ENCODE peak calls at places on chromosomes 16 and 17, in four cellular contexts. One of them, this sample, is unnamed.

GRCh38 chr16:88287219-88287618 is 95.5 kb upstream of the ZNF469 start:
- DNase-seq in lower leg skin: no peak
- DNase-seq in activated T-cell treated with anti-CD3 and anti-CD28 coated beads for 48 hours: peak; percentile 28
- DNase-seq in GM12891: no peak
- DNase-seq in this sample: peak; percentile 55

GRCh38 chr17:32882734-32883133 is 5.8 kb upstream of the MYO1D start:
- DNase-seq in lower leg skin: no peak
- DNase-seq in GM12891: no peak
- DNase-seq in activated T-cell treated with anti-CD3 and anti-CD28 coated beads for 48 hours: peak; percentile 19
- DNase-seq in this sample: peak; percentile 37

GRCh38 chr17:56185905-56186783 is 32.9 kb downstream of the ANKFN1 start:
- DNase-seq in lower leg skin: no peak
- DNase-seq in activated T-cell treated with anti-CD3 and anti-CD28 coated beads for 48 hours: no peak
- DNase-seq in GM12891: no peak
- DNase-seq in this sample: no peak

GRCh38 chr17:73474370-73474988 is 162.7 kb upstream of the CDC42EP4 start:
- DNase-seq in lower leg skin: peak; percentile 89
- DNase-seq in activated T-cell treated with anti-CD3 and anti-CD28 coated beads for 48 hours: no peak
- DNase-seq in GM12891: no peak
- DNase-seq in this sample: peak; percentile 3

GRCh38 chr16:51465026-51465425 is 314.0 kb upstream of the SALL1 start:
- DNase-seq in activated T-cell treated with anti-CD3 and anti-CD28 coated beads for 48 hours: no peak
- DNase-seq in GM12891: no peak
- DNase-seq in lower leg skin: no peak
- DNase-seq in this sample: no peak

GRCh38 chr17:17375826-17376225 is 72.7 kb downstream of the NT5M start:
- DNase-seq in GM12891: no peak
- DNase-seq in lower leg skin: no peak
- DNase-seq in activated T-cell treated with anti-CD3 and anti-CD28 coated beads for 48 hours: no peak
- DNase-seq in this sample: no peak

GRCh38 chr17:49266233-49266632 is 35.6 kb upstream of the PHOSPHO1 start:
- DNase-seq in lower leg skin: no peak
- DNase-seq in GM12891: no peak
- DNase-seq in activated T-cell treated with anti-CD3 and anti-CD28 coated beads for 48 hours: no peak
- DNase-seq in this sample: no peak

GRCh38 chr16:23027386-23027785 is 121.9 kb downstream of the USP31 start:
- DNase-seq in activated T-cell treated with anti-CD3 and anti-CD28 coated beads for 48 hours: no peak
- DNase-seq in lower leg skin: peak; percentile 68
- DNase-seq in GM12891: no peak
- DNase-seq in this sample: no peak

GRCh38 chr16:53864819-53865491 is 161.0 kb downstream of the FTO start:
- DNase-seq in lower leg skin: no peak
- DNase-seq in activated T-cell treated with anti-CD3 and anti-CD28 coated beads for 48 hours: no peak
- DNase-seq in GM12891: no peak
- DNase-seq in this sample: no peak

GRCh38 chr16:13379266-13379665 is 477.9 kb downstream of the SHISA9 start:
- DNase-seq in lower leg skin: no peak
- DNase-seq in activated T-cell treated with anti-CD3 and anti-CD28 coated beads for 48 hours: no peak
- DNase-seq in GM12891: no peak
- DNase-seq in this sample: no peak

GRCh38 chr16:15038689-15039088 is 17.2 kb downstream of the NTAN1 start:
- DNase-seq in activated T-cell treated with anti-CD3 and anti-CD28 coated beads for 48 hours: no peak
- DNase-seq in GM12891: no peak
- DNase-seq in lower leg skin: no peak
- DNase-seq in this sample: no peak

GRCh38 chr17:67238976-67239375 is 6.0 kb downstream of the HELZ start:
- DNase-seq in GM12891: no peak
- DNase-seq in lower leg skin: no peak
- DNase-seq in activated T-cell treated with anti-CD3 and anti-CD28 coated beads for 48 hours: no peak
- DNase-seq in this sample: no peak

GRCh38 chr16:1831537-1832075 is 4.6 kb downstream of the FAHD1 start:
- DNase-seq in activated T-cell treated with anti-CD3 and anti-CD28 coated beads for 48 hours: no peak
- DNase-seq in GM12891: no peak
- DNase-seq in lower leg skin: no peak
- DNase-seq in this sample: no peak

GRCh38 chr17:75832652-75833400 is 11.4 kb downstream of the UNC13D start:
- DNase-seq in lower leg skin: no peak
- DNase-seq in GM12891: no peak
- DNase-seq in activated T-cell treated with anti-CD3 and anti-CD28 coated beads for 48 hours: no peak
- DNase-seq in this sample: peak; percentile 40

GRCh38 chr16:1785846-1786170 is 3.0 kb downstream of the NUBP2 start:
- DNase-seq in GM12891: no peak
- DNase-seq in lower leg skin: no peak
- DNase-seq in activated T-cell treated with anti-CD3 and anti-CD28 coated beads for 48 hours: no peak
- DNase-seq in this sample: no peak

GRCh38 chr17:351875-352420 is 659 bp downstream of the RPH3AL start:
- DNase-seq in lower leg skin: peak; percentile 81
- DNase-seq in GM12891: no peak
- DNase-seq in activated T-cell treated with anti-CD3 and anti-CD28 coated beads for 48 hours: no peak
- DNase-seq in this sample: no peak

GRCh38 chr16:11392041-11392581 is 46.9 kb downstream of the RMI2 start:
- DNase-seq in GM12891: peak; percentile 16
- DNase-seq in activated T-cell treated with anti-CD3 and anti-CD28 coated beads for 48 hours: no peak
- DNase-seq in lower leg skin: no peak
- DNase-seq in this sample: no peak

GRCh38 chr16:63690961-63691360 is 1430.9 kb downstream of the CDH11 start:
- DNase-seq in lower leg skin: no peak
- DNase-seq in activated T-cell treated with anti-CD3 and anti-CD28 coated beads for 48 hours: no peak
- DNase-seq in GM12891: no peak
- DNase-seq in this sample: no peak

GRCh38 chr17:77327566-77328463 is 187.0 kb downstream of the SEC14L1 start:
- DNase-seq in lower leg skin: peak; percentile 80
- DNase-seq in activated T-cell treated with anti-CD3 and anti-CD28 coated beads for 48 hours: no peak
- DNase-seq in GM12891: no peak
- DNase-seq in this sample: no peak

GRCh38 chr17:2406903-2407790 is 6.3 kb upstream of the MNT start:
- DNase-seq in lower leg skin: peak; percentile 93
- DNase-seq in activated T-cell treated with anti-CD3 and anti-CD28 coated beads for 48 hours: no peak
- DNase-seq in GM12891: no peak
- DNase-seq in this sample: no peak

GRCh38 chr17:7120123-7120522 is 5.5 kb upstream of the ASGR2 start:
- DNase-seq in GM12891: no peak
- DNase-seq in activated T-cell treated with anti-CD3 and anti-CD28 coated beads for 48 hours: no peak
- DNase-seq in lower leg skin: no peak
- DNase-seq in this sample: no peak

GRCh38 chr17:33240397-33240796 is 52.7 kb downstream of the ASIC2 start:
- DNase-seq in GM12891: no peak
- DNase-seq in lower leg skin: no peak
- DNase-seq in activated T-cell treated with anti-CD3 and anti-CD28 coated beads for 48 hours: no peak
- DNase-seq in this sample: no peak

GRCh38 chr16:3305109-3306068 is at the start of the genes TIGD7 and ZNF75A:
- DNase-seq in lower leg skin: peak; percentile 95
- DNase-seq in GM12891: peak; percentile 88
- DNase-seq in activated T-cell treated with anti-CD3 and anti-CD28 coated beads for 48 hours: peak; percentile 79
- DNase-seq in this sample: peak; percentile 80

GRCh38 chr16:79542196-79542859 is 58.2 kb downstream of the MAF start:
- DNase-seq in GM12891: no peak
- DNase-seq in lower leg skin: peak; percentile 86
- DNase-seq in activated T-cell treated with anti-CD3 and anti-CD28 coated beads for 48 hours: no peak
- DNase-seq in this sample: no peak

GRCh38 chr17:46820592-46821450 is 2.3 kb upstream of the WNT3 start:
- DNase-seq in activated T-cell treated with anti-CD3 and anti-CD28 coated beads for 48 hours: no peak
- DNase-seq in lower leg skin: no peak
- DNase-seq in GM12891: no peak
- DNase-seq in this sample: no peak

GRCh38 chr17:14061666-14062560 is 7.4 kb upstream of the COX10 start:
- DNase-seq in lower leg skin: no peak
- DNase-seq in activated T-cell treated with anti-CD3 and anti-CD28 coated beads for 48 hours: no peak
- DNase-seq in GM12891: no peak
- DNase-seq in this sample: no peak

GRCh38 chr17:69609495-69610315 is 195.2 kb downstream of the MAP2K6 start:
- DNase-seq in lower leg skin: no peak
- DNase-seq in activated T-cell treated with anti-CD3 and anti-CD28 coated beads for 48 hours: no peak
- DNase-seq in GM12891: no peak
- DNase-seq in this sample: no peak

GRCh38 chr16:58197314-58198012 is 443 bp downstream of the CSNK2A2 start:
- DNase-seq in GM12891: peak; percentile 25
- DNase-seq in activated T-cell treated with anti-CD3 and anti-CD28 coated beads for 48 hours: no peak
- DNase-seq in lower leg skin: no peak
- DNase-seq in this sample: no peak

GRCh38 chr17:57485566-57485865 is 229.2 kb downstream of the MSI2 start:
- DNase-seq in GM12891: no peak
- DNase-seq in lower leg skin: no peak
- DNase-seq in activated T-cell treated with anti-CD3 and anti-CD28 coated beads for 48 hours: no peak
- DNase-seq in this sample: no peak

GRCh38 chr17:44768505-44769142 is 9.8 kb downstream of the ADAM11 start:
- DNase-seq in activated T-cell treated with anti-CD3 and anti-CD28 coated beads for 48 hours: no peak
- DNase-seq in GM12891: no peak
- DNase-seq in lower leg skin: no peak
- DNase-seq in this sample: no peak

This sample was measured in stimulated activated CD4-positive, alpha-beta T cell treated with anti-CD3 and anti-CD28 coated beads, Interleukin-2, amount 100 ng/mL, for 24 hours.